ENCODE peak calls at places on chromosomes 12 and 14, in four cellular contexts. One of them, this sample, is unnamed.

GRCh38 chr14:75752907-75753594 is 92.0 kb downstream of the TTLL5 start:
- DNase-seq in omental fat pad: no peak
- DNase-seq in BE2C: no peak
- DNase-seq in HCT116: no peak
- DNase-seq in this sample: no peak

GRCh38 chr12:63928305-63928704 is 83.8 kb downstream of the SRGAP1 start:
- DNase-seq in omental fat pad: no peak
- DNase-seq in BE2C: no peak
- DNase-seq in HCT116: no peak
- DNase-seq in this sample: no peak

GRCh38 chr14:105193916-105194782 is 13.0 kb upstream of the NUDT14 start:
- DNase-seq in HCT116: no peak
- DNase-seq in omental fat pad: no peak
- DNase-seq in BE2C: no peak
- DNase-seq in this sample: no peak

GRCh38 chr14:22276913-22277816 is 311.9 kb downstream of the DAD1 start:
- DNase-seq in BE2C: no peak
- DNase-seq in omental fat pad: no peak
- DNase-seq in HCT116: peak
- DNase-seq in this sample: no peak

GRCh38 chr12:9347328-9348127 is 139.3 kb upstream of the PZP start:
- DNase-seq in HCT116: peak
- DNase-seq in omental fat pad: no peak
- DNase-seq in BE2C: no peak
- DNase-seq in this sample: no peak

GRCh38 chr12:49342066-49342913 is 4.4 kb upstream of the DNAJC22 start:
- DNase-seq in omental fat pad: no peak
- DNase-seq in HCT116: peak
- DNase-seq in BE2C: peak
- DNase-seq in this sample: no peak

GRCh38 chr12:48940181-48940580 is 14.9 kb upstream of the FKBP11 start:
- DNase-seq in omental fat pad: no peak
- DNase-seq in BE2C: no peak
- DNase-seq in HCT116: no peak
- DNase-seq in this sample: no peak

GRCh38 chr12:107990325-107990724 is 138.8 kb upstream of the WSCD2 start:
- DNase-seq in HCT116: peak
- DNase-seq in omental fat pad: no peak
- DNase-seq in BE2C: peak
- DNase-seq in this sample: no peak

GRCh38 chr12:115375188-115375991 is 691.4 kb upstream of the TBX3 start:
- DNase-seq in omental fat pad: no peak
- DNase-seq in BE2C: no peak
- DNase-seq in HCT116: no peak
- DNase-seq in this sample: no peak

GRCh38 chr12:115227137-115227615 is 543.2 kb upstream of the TBX3 start:
- DNase-seq in omental fat pad: no peak
- DNase-seq in BE2C: no peak
- DNase-seq in HCT116: peak
- DNase-seq in this sample: no peak

GRCh38 chr12:89064780-89065179 is 287.5 kb downstream of the DUSP6 start:
- DNase-seq in HCT116: peak
- DNase-seq in omental fat pad: no peak
- DNase-seq in BE2C: no peak
- DNase-seq in this sample: no peak

GRCh38 chr14:102828201-102828600 is 51.0 kb downstream of the TRAF3 start:
- DNase-seq in BE2C: no peak
- DNase-seq in omental fat pad: no peak
- DNase-seq in HCT116: no peak
- DNase-seq in this sample: no peak

GRCh38 chr12:122851820-122852219 is 16.6 kb downstream of the HIP1R start:
- DNase-seq in BE2C: no peak
- DNase-seq in HCT116: no peak
- DNase-seq in omental fat pad: no peak
- DNase-seq in this sample: no peak

GRCh38 chr12:27191531-27191930 is 52.6 kb upstream of the STK38L start:
- DNase-seq in HCT116: no peak
- DNase-seq in BE2C: no peak
- DNase-seq in omental fat pad: no peak
- DNase-seq in this sample: no peak

GRCh38 chr12:27193106-27193505 is 51.0 kb upstream of the STK38L start:
- DNase-seq in BE2C: no peak
- DNase-seq in omental fat pad: no peak
- DNase-seq in HCT116: no peak
- DNase-seq in this sample: no peak

GRCh38 chr12:27194644-27195043 is 49.4 kb upstream of the STK38L start:
- DNase-seq in omental fat pad: no peak
- DNase-seq in HCT116: no peak
- DNase-seq in BE2C: no peak
- DNase-seq in this sample: no peak

GRCh38 chr12:27192118-27192802 is 51.8 kb upstream of the STK38L start:
- DNase-seq in BE2C: no peak
- DNase-seq in HCT116: no peak
- DNase-seq in omental fat pad: no peak
- DNase-seq in this sample: no peak

GRCh38 chr12:27193854-27194544 is 50.1 kb upstream of the STK38L start:
- DNase-seq in omental fat pad: no peak
- DNase-seq in BE2C: no peak
- DNase-seq in HCT116: no peak
- DNase-seq in this sample: peak
- TF ChIP-seq CTCF in omental fat pad: no peak
- TF ChIP-seq CTCF in BE2C: no peak
- TF ChIP-seq CTCF in HCT116: no peak
- TF ChIP-seq CTCF in this sample: no peak

GRCh38 chr12:124736115-124737039 is 127.3 kb downstream of the SCARB1 start:
- DNase-seq in HCT116: no peak
- DNase-seq in BE2C: no peak
- DNase-seq in omental fat pad: no peak
- DNase-seq in this sample: no peak

GRCh38 chr12:124731869-124732268 is 131.8 kb downstream of the SCARB1 start:
- DNase-seq in omental fat pad: no peak
- DNase-seq in BE2C: no peak
- DNase-seq in HCT116: no peak
- DNase-seq in this sample: no peak

GRCh38 chr12:124732275-124733075 is 131.2 kb downstream of the SCARB1 start:
- DNase-seq in omental fat pad: no peak
- DNase-seq in HCT116: no peak
- DNase-seq in BE2C: no peak
- DNase-seq in this sample: no peak

GRCh38 chr12:124733086-124733485 is 130.6 kb downstream of the SCARB1 start:
- DNase-seq in HCT116: no peak
- DNase-seq in BE2C: no peak
- DNase-seq in omental fat pad: no peak
- DNase-seq in this sample: no peak

DNA sequence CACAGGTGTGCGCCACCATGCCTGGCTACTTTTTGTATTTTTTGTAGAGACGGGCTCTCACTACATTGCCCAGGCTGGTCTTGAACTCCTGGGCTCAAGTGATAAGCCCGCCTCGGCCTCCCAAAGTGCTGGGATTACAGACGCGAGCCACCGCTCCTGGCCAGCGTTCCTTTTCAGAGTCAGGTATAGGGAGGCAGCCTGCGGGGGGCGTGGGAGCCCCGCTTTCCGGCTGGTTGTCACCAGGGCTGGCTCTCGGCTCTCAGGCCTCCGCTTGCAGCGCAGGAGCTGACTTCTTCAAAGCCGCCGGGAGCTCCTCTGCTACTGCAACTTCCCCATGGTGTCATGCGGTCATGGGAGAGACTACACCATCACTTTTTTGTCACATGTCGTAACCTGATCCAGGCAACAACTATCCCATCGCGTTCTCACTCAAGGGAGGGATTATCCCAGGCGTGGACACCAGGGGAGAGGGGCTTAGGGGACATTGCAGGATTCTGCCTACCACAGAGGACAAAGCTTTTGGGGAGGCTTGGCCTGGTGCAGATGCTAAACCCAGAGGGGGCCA is 129.4 kb downstream of the SCARB1 start:
- DNase-seq in omental fat pad: no peak
- DNase-seq in BE2C: no peak
- DNase-seq in HCT116: no peak
- DNase-seq in this sample: no peak
- TF ChIP-seq CTCF in omental fat pad: no peak
- TF ChIP-seq CTCF in BE2C: peak
- TF ChIP-seq CTCF in HCT116: no peak
- TF ChIP-seq CTCF in this sample: no peak

GRCh38 chr14:50242566-50243288 is 11.3 kb upstream of the SOS2 start:
- DNase-seq in BE2C: no peak
- DNase-seq in omental fat pad: no peak
- DNase-seq in HCT116: no peak
- DNase-seq in this sample: no peak
- TF ChIP-seq CTCF in BE2C: no peak
- TF ChIP-seq CTCF in omental fat pad: no peak
- TF ChIP-seq CTCF in HCT116: no peak
- TF ChIP-seq CTCF in this sample: no peak

GRCh38 chr14:106378191-106378590 is 851.8 kb downstream of the TMEM121 start:
- DNase-seq in HCT116: no peak
- DNase-seq in omental fat pad: no peak
- DNase-seq in BE2C: no peak
- DNase-seq in this sample: no peak

GRCh38 chr14:106377432-106377831 is 851.0 kb downstream of the TMEM121 start:
- DNase-seq in omental fat pad: no peak
- DNase-seq in HCT116: no peak
- DNase-seq in BE2C: no peak
- DNase-seq in this sample: no peak

DNA sequence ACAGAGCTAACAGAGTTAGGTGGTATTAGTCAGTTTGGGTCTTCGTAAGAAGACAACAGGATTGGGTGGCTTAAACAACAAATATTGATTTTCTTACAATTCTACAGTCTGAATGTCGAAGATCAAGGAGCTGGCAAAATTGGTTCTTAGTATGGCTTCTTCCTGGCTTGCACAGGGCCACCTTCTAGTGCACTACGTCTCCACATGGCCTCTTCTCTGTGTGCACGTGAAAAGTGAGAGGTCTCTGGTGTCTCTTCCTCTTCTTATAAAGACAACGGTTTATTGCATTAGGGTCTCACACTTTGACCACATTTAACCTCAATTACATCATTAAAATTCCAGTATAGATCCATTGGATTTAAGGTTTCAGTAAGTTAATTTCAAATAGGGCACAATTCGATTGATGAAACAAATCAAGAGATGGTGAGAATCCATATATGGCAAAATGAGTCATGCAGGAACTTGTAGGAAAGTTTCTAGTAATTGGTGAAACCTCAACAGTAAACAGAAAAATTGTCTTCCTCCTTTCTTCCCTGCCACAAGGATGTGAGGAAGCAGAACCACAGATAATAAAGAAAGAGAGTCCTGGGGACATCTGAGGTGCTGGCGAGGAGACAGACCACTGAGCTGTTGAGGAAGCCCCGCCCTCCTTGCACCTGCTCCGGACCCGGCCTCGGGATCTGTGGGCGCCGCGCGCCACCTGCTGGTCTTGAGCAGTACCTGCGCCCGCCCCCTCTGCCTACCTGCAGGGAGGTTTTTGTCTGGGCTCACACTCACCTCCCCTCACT is 846.7 kb downstream of the TMEM121 start:
- DNase-seq in BE2C: peak
- DNase-seq in HCT116: peak
- DNase-seq in omental fat pad: no peak
- DNase-seq in this sample: no peak
- TF ChIP-seq CTCF in BE2C: peak
- TF ChIP-seq CTCF in HCT116: no peak
- TF ChIP-seq CTCF in omental fat pad: no peak
- TF ChIP-seq CTCF in this sample: no peak

DNA sequence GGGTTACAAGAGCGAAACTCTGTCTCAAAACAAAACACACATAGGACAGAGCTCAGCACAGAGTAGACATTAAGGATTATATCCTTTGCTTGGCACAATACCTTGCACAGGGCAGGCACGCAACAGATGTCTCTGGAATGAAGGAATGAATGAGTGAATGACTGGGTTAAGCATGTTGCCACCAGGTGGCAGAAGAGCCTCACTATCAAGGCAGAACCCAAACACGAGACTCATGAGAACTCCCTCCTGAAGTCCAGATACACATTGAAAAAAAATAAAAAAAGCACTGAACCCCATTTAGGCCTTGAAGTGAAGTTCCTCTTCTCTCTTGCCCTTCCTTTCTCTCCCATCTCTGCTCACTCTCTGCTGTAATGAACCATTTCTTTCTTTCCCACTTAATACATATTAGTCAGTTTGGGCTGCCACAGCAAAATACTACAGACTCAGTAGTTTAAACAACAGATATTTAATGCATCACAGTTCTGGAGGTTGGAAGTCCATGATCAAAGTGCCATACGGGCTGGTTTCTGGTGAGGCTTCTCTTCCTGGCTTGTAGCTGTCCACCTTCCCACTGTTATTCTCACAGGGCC is 26.6 kb upstream of the LTA4H start:
- DNase-seq in omental fat pad: peak
- DNase-seq in HCT116: peak
- DNase-seq in BE2C: peak
- DNase-seq in this sample: peak
- TF ChIP-seq CTCF in omental fat pad: no peak
- TF ChIP-seq CTCF in HCT116: peak
- TF ChIP-seq CTCF in BE2C: peak
- TF ChIP-seq CTCF in this sample: peak

DNA sequence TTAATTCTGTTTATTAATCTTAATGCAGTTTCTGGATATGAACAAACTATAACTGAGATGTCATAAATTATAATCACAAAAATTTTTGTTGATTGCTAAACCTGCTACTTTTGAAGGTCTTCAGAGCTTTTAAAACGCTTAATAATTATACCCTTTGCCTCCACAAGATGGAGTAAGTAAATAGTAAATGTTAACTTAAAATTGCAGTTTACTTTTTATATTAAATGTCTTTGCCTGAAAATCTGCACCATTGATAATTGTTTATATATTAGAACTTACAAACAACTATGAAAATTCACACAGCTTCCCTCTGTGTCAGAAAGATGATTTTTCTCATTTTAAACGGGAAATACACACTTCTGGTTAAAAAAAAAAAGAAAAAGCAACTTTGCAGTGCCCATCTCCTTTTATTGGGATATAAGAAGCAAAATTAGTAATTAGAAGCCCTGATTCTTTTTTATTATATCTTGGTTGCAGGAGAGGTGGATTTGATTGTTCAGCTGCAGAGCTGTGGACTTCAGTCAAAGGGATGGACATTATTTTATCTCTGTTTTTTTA is 35.6 kb downstream of the SCFD1 start:
- DNase-seq in HCT116: no peak
- DNase-seq in BE2C: no peak
- DNase-seq in omental fat pad: no peak
- DNase-seq in this sample: no peak
- TF ChIP-seq CTCF in HCT116: peak
- TF ChIP-seq CTCF in BE2C: peak
- TF ChIP-seq CTCF in omental fat pad: no peak
- TF ChIP-seq CTCF in this sample: no peak

GRCh38 chr12:752673-753400 is 458 bp downstream of the WNK1 start:
- DNase-seq in BE2C: peak
- DNase-seq in HCT116: no peak
- DNase-seq in omental fat pad: no peak
- DNase-seq in this sample: no peak
- TF ChIP-seq CTCF in BE2C: no peak
- TF ChIP-seq CTCF in HCT116: no peak
- TF ChIP-seq CTCF in omental fat pad: no peak
- TF ChIP-seq CTCF in this sample: no peak

GRCh38 chr14:35482994-35483515 is 50.9 kb upstream of the INSM2 start:
- DNase-seq in BE2C: no peak
- DNase-seq in omental fat pad: no peak
- DNase-seq in HCT116: no peak
- DNase-seq in this sample: no peak

GRCh38 chr14:35474323-35474722 is 59.6 kb upstream of the INSM2 start:
- DNase-seq in BE2C: no peak
- DNase-seq in HCT116: no peak
- DNase-seq in omental fat pad: no peak
- DNase-seq in this sample: no peak

GRCh38 chr14:35480119-35480769 is 53.7 kb upstream of the INSM2 start:
- DNase-seq in HCT116: no peak
- DNase-seq in BE2C: no peak
- DNase-seq in omental fat pad: no peak
- DNase-seq in this sample: no peak
- TF ChIP-seq CTCF in HCT116: no peak
- TF ChIP-seq CTCF in BE2C: no peak
- TF ChIP-seq CTCF in omental fat pad: no peak
- TF ChIP-seq CTCF in this sample: no peak

This sample was measured in breast epithelium.